ENCODE peak calls at places on chromosome 2, in ten cellular contexts. P, H, U, J, L, W, N, X, G and K are unnamed samples. For H3K27me3, the result is how much of the 10 kb centered on the place peaks cover.

GRCh38 chr2:119756837-119757236 is 2.9 kb upstream of the PTPN4 start:
- DNase-seq in H (peak), G (no peak), J (peak), U (peak), N (no peak), W (no peak), X (peak), L (no peak), P (peak), K (peak)

GRCh38 chr2:11508279-11508678 is 25.6 kb upstream of the GREB1 start:
- DNase-seq in W (no peak), P (no peak), H (no peak), L (no peak), X (no peak), N (no peak), U (no peak), J (no peak), G (no peak), K (no peak)

GRCh38 chr2:186515376-186515775 is 29.3 kb downstream of the ZC3H15 start:
- DNase-seq in N (no peak), X (no peak), P (no peak), U (no peak), H (no peak), W (no peak), G (no peak), J (no peak), L (no peak), K (no peak)

GRCh38 chr2:85678794-85679672 is 11.0 kb upstream of the SFTPB start:
- DNase-seq in N (peak), X (peak), G (peak), L (peak), W (peak), H (peak), P (peak), U (peak), J (peak), K (peak)

GRCh38 chr2:46716806-46717732 is 198.5 kb downstream of the MCFD2 start:
- DNase-seq in H (no peak), W (no peak), U (no peak), J (no peak), G (no peak), X (no peak), L (no peak), P (no peak), N (no peak), K (no peak)

GRCh38 chr2:71685941-71686611 is 232.7 kb downstream of the DYSF start:
- DNase-seq in H (no peak), L (no peak), P (no peak), J (no peak), U (no peak), X (peak), N (no peak), G (peak), W (no peak), K (peak)

GRCh38 chr2:74944987-74945782 is 13.3 kb upstream of the POLE4 start:
- DNase-seq in L (no peak), N (no peak), W (no peak), H (no peak), X (no peak), G (no peak), P (no peak), U (peak), J (no peak), K (no peak)

GRCh38 chr2:148534416-148535205 is 109.9 kb upstream of the EPC2 start:
- DNase-seq in P (peak), W (no peak), G (no peak), J (no peak), H (no peak), X (no peak), U (peak), L (no peak), N (no peak), K (peak)

GRCh38 chr2:195269220-195269619 is 387.8 kb upstream of the SLC39A10 start:
- DNase-seq in W (no peak), J (no peak), X (no peak), H (no peak), N (no peak), G (no peak), L (no peak), U (no peak), P (no peak), K (no peak)

GRCh38 chr2:112623913-112624777 is 21.6 kb upstream of the SLC20A1 start:
- DNase-seq in G (peak), U (peak), J (no peak), P (peak), L (peak), H (no peak), X (peak), N (peak), W (no peak), K (peak)

GRCh38 chr2:175990099-175990498 is 12.0 kb downstream of the LNPK start:
- DNase-seq in P (no peak), J (no peak), X (no peak), N (no peak), W (no peak), U (no peak), L (no peak), H (no peak), G (no peak), K (no peak)

GRCh38 chr2:63763336-63764056 is 78.2 kb upstream of the UGP2 start:
- DNase-seq in N (no peak), L (no peak), P (no peak), H (peak), J (peak), G (no peak), X (no peak), U (peak), W (no peak), K (no peak)

GRCh38 chr2:149422337-149422990 is 92.1 kb downstream of the LYPD6 start:
- DNase-seq in H (no peak), N (no peak), L (no peak), P (no peak), U (peak), W (no peak), G (no peak), X (no peak), J (no peak), K (no peak)

GRCh38 chr2:197486175-197486574 is 13.5 kb downstream of the HSPD1 start:
- DNase-seq in G (no peak), J (no peak), P (no peak), U (no peak), N (no peak), W (no peak), X (no peak), H (no peak), L (no peak), K (no peak)

GRCh38 chr2:239260546-239261327 is 140.1 kb downstream of the HDAC4 start:
- DNase-seq in H (peak), P (no peak), X (no peak), L (no peak), U (no peak), W (no peak), J (no peak), N (no peak), G (peak), K (no peak)

GRCh38 chr2:58197894-58198293 is 43.2 kb downstream of the FANCL start:
- DNase-seq in N (no peak), P (no peak), J (no peak), U (no peak), L (no peak), W (no peak), G (no peak), H (no peak), X (no peak), K (no peak)

GRCh38 chr2:86747708-86748627 is 27.9 kb downstream of the RMND5A start:
- DNase-seq in X (no peak), G (no peak), L (no peak), U (peak), P (no peak), J (peak), W (peak), H (no peak), N (no peak), K (no peak)

GRCh38 chr2:190432567-190433231 is 24.5 kb downstream of the MFSD6 start:
- DNase-seq in U (no peak), J (no peak), N (no peak), H (no peak), X (no peak), G (no peak), L (no peak), P (no peak), W (no peak), K (no peak)

GRCh38 chr2:186757009-186757408 is 63.1 kb downstream of the FAM171B start:
- DNase-seq in G (no peak), P (no peak), N (no peak), L (no peak), X (no peak), W (peak), U (no peak), J (no peak), H (no peak), K (no peak)

GRCh38 chr2:7053650-7054262 is 136.5 kb downstream of the RNF144A start:
- DNase-seq in L (no peak), U (peak), G (peak), H (no peak), J (peak), X (no peak), N (no peak), W (peak), P (no peak), K (no peak)

GRCh38 chr2:208392300-208392699 is 14.3 kb upstream of the PTH2R start:
- DNase-seq in H (no peak), U (no peak), X (no peak), W (no peak), N (no peak), P (no peak), G (no peak), L (no peak), J (peak), K (no peak)

GRCh38 chr2:19357383-19358241 is 811 bp downstream of the OSR1 start:
- DNase-seq in W (peak), U (peak), L (no peak), H (no peak), X (peak), J (peak), N (no peak), G (no peak), P (no peak), K (no peak)

GRCh38 chr2:31282634-31283033 is 48.7 kb downstream of the EHD3 start:
- DNase-seq in P (no peak), L (no peak), N (no peak), W (no peak), J (no peak), G (no peak), U (no peak), H (no peak), X (no peak), K (no peak)
- H3K27ac ChIP-seq in P (no peak), L (no peak), N (no peak), W (no peak), J (no peak), G (no peak), U (no peak), H (no peak), X (no peak), K (no peak)

GRCh38 chr2:131425191-131426021 is 50.5 kb upstream of the TUBA3D start:
- DNase-seq in N (no peak), H (no peak), W (peak), J (no peak), L (no peak), U (no peak), P (no peak), G (no peak), X (peak), K (no peak)

GRCh38 chr2:131431336-131431735 is 44.6 kb upstream of the TUBA3D start:
- DNase-seq in U (peak), P (no peak), L (no peak), W (no peak), J (no peak), X (no peak), H (no peak), G (no peak), N (no peak), K (no peak)

DNA sequence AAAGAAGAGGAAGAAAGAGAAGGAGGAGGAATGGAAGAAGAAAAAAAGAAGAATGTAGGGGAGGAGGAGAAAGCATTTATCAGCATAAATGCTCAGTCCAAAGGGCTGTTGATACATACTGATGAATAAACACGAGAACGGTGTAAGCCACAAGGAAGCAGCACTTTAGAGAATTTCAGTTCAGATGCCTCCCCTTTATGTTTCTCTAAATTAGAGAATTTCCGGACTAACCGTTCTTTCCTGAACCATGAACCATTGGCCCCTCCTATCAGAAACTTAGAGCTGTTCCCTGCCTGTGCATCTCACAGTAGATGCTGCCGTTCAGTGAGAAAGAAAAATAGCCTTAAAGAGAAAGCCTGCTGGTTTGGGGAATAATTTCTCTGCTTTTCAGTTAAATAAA is 49.2 kb upstream of the TUBA3D start:
- DNase-seq in N (no peak), X (no peak), J (no peak), G (no peak), H (no peak), P (no peak), L (no peak), U (no peak), W (no peak), K (no peak)
- H3K27me3 ChIP-seq in N (under half), X (under half), J (under half), G (under half), H (under half), P (under half), L (under half), U (half or more), W (half or more), K (half or more)

DNA sequence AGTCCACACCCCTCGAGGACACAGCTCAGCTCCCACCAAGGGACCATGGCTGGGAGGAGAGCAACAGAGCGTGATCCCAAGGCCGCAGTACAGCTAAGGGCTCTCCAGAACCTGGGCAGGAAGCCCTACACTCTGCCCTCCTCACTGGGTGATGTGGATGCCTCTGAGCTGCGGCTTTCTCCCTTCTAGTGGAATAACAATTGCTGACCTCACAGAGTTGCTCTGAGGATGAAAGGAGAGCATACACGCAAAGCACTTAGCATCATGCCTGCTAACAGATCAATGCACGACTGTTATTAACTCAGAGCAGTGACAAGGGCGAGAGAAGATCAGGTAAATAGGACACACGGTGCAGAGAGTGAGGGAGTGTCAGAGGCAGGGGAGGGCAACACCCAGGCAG is 74.2 kb downstream of the ZFP36L2 start:
- DNase-seq in N (no peak), U (no peak), J (no peak), L (no peak), W (no peak), P (no peak), G (no peak), X (no peak), H (no peak), K (no peak)
- H3K27ac ChIP-seq in N (no peak), U (no peak), J (no peak), L (no peak), W (no peak), P (no peak), G (no peak), X (no peak), H (no peak), K (no peak)

GRCh38 chr2:100321881-100322820 is at the start of gene LONRF2:
- DNase-seq in W (peak), G (no peak), N (no peak), U (peak), P (peak), X (peak), H (peak), L (peak), J (no peak), K (peak)

GRCh38 chr2:100327742-100328141 is 5.4 kb upstream of the LONRF2 start:
- DNase-seq in J (no peak), G (no peak), W (no peak), N (no peak), L (no peak), P (no peak), U (no peak), X (no peak), H (no peak), K (no peak)
- H3K27me3 ChIP-seq in J (under half), G (under half), W (under half), N (under half), L (under half), P (under half), U (under half), X (under half), H (under half), K (under half)

GRCh38 chr2:45329045-45329677 is 281.9 kb downstream of the SRBD1 start:
- DNase-seq in U (peak), W (peak), N (no peak), G (no peak), P (no peak), J (peak), X (no peak), L (no peak), H (no peak), K (no peak)

GRCh38 chr2:45318675-45319074 is 292.4 kb downstream of the SRBD1 start:
- DNase-seq in N (no peak), J (no peak), L (no peak), G (no peak), H (no peak), X (no peak), W (no peak), U (no peak), P (no peak), K (no peak)

GRCh38 chr2:45319683-45320082 is 291.4 kb downstream of the SRBD1 start:
- DNase-seq in G (no peak), L (no peak), U (no peak), N (no peak), W (no peak), X (no peak), J (no peak), H (no peak), P (no peak), K (no peak)

GRCh38 chr2:45320956-45321355 is 290.1 kb downstream of the SRBD1 start:
- DNase-seq in H (no peak), W (no peak), P (no peak), J (no peak), U (no peak), X (no peak), N (no peak), G (no peak), L (no peak), K (no peak)

GRCh38 chr2:45323344-45323743 is 287.7 kb downstream of the SRBD1 start:
- DNase-seq in N (no peak), G (no peak), X (no peak), P (no peak), W (no peak), H (no peak), U (no peak), L (no peak), J (no peak), K (no peak)
- H3K27ac ChIP-seq in N (no peak), G (no peak), X (no peak), P (no peak), W (no peak), H (no peak), U (no peak), L (no peak), J (no peak), K (no peak)

GRCh38 chr2:223100061-223100511 is 48.1 kb downstream of the KCNE4 start:
- DNase-seq in W (no peak), G (peak), X (peak), P (peak), H (no peak), U (peak), N (no peak), J (no peak), L (no peak), K (no peak)

GRCh38 chr2:223099561-223099960 is 47.6 kb downstream of the KCNE4 start:
- DNase-seq in W (no peak), G (no peak), U (no peak), J (no peak), P (no peak), H (no peak), L (no peak), X (no peak), N (no peak), K (no peak)

GRCh38 chr2:223095207-223095606 is 43.2 kb downstream of the KCNE4 start:
- DNase-seq in W (no peak), L (no peak), J (no peak), U (no peak), G (no peak), X (no peak), H (no peak), P (no peak), N (no peak), K (no peak)

GRCh38 chr2:223096571-223096970 is 44.6 kb downstream of the KCNE4 start:
- DNase-seq in H (no peak), X (no peak), G (no peak), L (no peak), U (no peak), J (no peak), W (no peak), P (no peak), N (no peak), K (no peak)

GRCh38 chr2:223097888-223098383 is 45.9 kb downstream of the KCNE4 start:
- DNase-seq in J (no peak), N (no peak), H (no peak), P (no peak), W (no peak), G (no peak), X (no peak), L (no peak), U (no peak), K (no peak)
- H3K27me3 ChIP-seq in J (under half), N (under half), H (under half), P (under half), W (under half), G (under half), X (under half), L (under half), U (under half), K (under half)

GRCh38 chr2:228731517-228731916 is 539.6 kb downstream of the PID1 start:
- DNase-seq in G (peak), X (no peak), U (peak), P (no peak), N (no peak), J (no peak), W (no peak), L (no peak), H (no peak), K (no peak)
- H3K27ac ChIP-seq in G (no peak), X (no peak), U (no peak), P (no peak), N (no peak), J (no peak), W (no peak), L (no peak), H (no peak), K (no peak)

DNA sequence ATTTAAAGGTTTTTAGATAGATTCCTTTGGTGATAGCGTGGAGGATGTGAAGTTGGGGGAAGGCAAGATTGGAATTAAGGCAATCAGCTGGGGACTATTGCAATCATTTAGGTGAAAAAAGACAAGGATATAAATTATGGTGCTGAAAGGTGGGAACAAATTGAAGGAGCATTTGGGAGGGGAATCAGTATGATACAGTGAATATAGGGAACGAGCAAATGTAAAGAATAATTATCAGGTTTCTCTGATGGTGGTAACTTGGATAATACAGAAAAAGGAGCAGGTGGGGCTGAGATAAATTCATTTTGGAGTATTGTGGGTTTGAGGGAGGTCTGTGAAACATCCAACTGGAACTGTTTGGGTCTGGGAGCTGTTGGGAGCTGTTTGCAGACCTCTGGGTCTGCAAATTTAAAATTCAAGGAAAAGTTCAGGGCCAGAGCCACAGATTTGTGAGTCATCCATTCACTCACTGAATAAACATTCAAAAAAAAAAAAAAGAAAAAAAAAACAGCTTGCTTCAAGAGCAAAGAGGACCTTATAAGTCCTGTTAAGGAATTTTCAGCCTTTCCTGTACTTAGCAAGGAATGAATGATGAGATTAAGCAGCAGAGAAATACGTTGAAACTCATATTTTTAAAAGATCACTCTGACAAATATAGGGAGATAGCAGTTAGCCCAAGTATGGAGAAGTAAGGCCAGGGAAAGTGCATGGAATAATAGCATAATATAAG is 257.6 kb upstream of the FN1 start:
- DNase-seq in N (no peak), U (peak), G (no peak), W (no peak), J (no peak), X (no peak), L (no peak), H (no peak), P (no peak), K (no peak)
- H3K27me3 ChIP-seq in N (under half), U (under half), G (under half), W (under half), J (under half), X (under half), L (under half), H (under half), P (under half), K (under half)

GRCh38 chr2:217733461-217733860 is 269.3 kb downstream of the TNS1 start:
- DNase-seq in N (no peak), U (peak), H (no peak), J (no peak), X (no peak), P (no peak), W (no peak), G (no peak), L (no peak), K (no peak)
- H3K27ac ChIP-seq in N (no peak), U (no peak), H (no peak), J (no peak), X (peak), P (peak), W (no peak), G (peak), L (no peak), K (peak)